ENCODE peak calls at places on chromosomes 11 and 22, in seven cellular contexts. O is SK-N-SH, C is HepG2, D is K562, T is Panc1, N is GM12878, R is H1. S is an unnamed sample.

GRCh38 chr11:80146231-80146630 is 705.4 kb upstream of the TENM4 start:
- DNase-seq in O (no peak), C (no peak), D (no peak), T (no peak), N (no peak), R (no peak), S (no peak)

GRCh38 chr11:269146-269890 is 8.9 kb upstream of the NLRP6 start:
- DNase-seq in O (no peak), C (peak), D (no peak), T (peak), N (peak), R (no peak), S (no peak)

GRCh38 chr22:38240734-38241252 is 32.0 kb downstream of the TMEM184B start:
- DNase-seq in O (no peak), C (no peak), D (peak), T (no peak), N (no peak), R (peak), S (peak)

GRCh38 chr11:8011981-8012444 is 24.9 kb downstream of the EIF3F start:
- DNase-seq in O (no peak), C (no peak), D (no peak), T (no peak), N (no peak), R (no peak), S (no peak)

GRCh38 chr22:19644314-19645223 is 69.7 kb upstream of the SEPTIN5 start:
- DNase-seq in O (peak), C (no peak), D (peak), T (no peak), N (no peak), R (no peak), S (no peak)

GRCh38 chr22:29253561-29254282 is 14.1 kb downstream of the RHBDD3 start:
- DNase-seq in O (peak), C (no peak), D (peak), T (no peak), N (no peak), R (no peak), S (no peak)

GRCh38 chr11:19779740-19780139 is 67.1 kb downstream of the NAV2 start:
- DNase-seq in O (no peak), C (no peak), D (no peak), T (no peak), N (no peak), R (no peak), S (no peak)

GRCh38 chr11:102142333-102142732 is 32.1 kb downstream of the YAP1 start:
- DNase-seq in O (no peak), C (no peak), D (no peak), T (no peak), N (no peak), R (no peak), S (no peak)

GRCh38 chr11:111119751-111120150 is 125.8 kb upstream of the POU2AF2 start:
- DNase-seq in O (no peak), C (no peak), D (no peak), T (no peak), N (no peak), R (no peak), S (no peak)

GRCh38 chr11:134864968-134865305 is 452.9 kb upstream of the B3GAT1 start:
- DNase-seq in O (no peak), C (no peak), D (no peak), T (no peak), N (no peak), R (no peak), S (no peak)

GRCh38 chr11:34050967-34051348 is 573 bp upstream of the CAPRIN1 start:
- DNase-seq in O (no peak), C (peak), D (no peak), T (no peak), N (no peak), R (no peak), S (no peak)

GRCh38 chr11:69935941-69936505 is 116.8 kb upstream of the FGF3 start:
- DNase-seq in O (no peak), C (no peak), D (no peak), T (no peak), N (no peak), R (no peak), S (no peak)

GRCh38 chr11:58433638-58434203 is 5.8 kb upstream of the OR5B2 start:
- DNase-seq in O (no peak), C (no peak), D (no peak), T (no peak), N (no peak), R (no peak), S (no peak)
- TF ChIP-seq SIN3A in O (no peak), C (no peak), D (no peak), T (no peak), N (no peak), R (no peak), S (no peak)

DNA sequence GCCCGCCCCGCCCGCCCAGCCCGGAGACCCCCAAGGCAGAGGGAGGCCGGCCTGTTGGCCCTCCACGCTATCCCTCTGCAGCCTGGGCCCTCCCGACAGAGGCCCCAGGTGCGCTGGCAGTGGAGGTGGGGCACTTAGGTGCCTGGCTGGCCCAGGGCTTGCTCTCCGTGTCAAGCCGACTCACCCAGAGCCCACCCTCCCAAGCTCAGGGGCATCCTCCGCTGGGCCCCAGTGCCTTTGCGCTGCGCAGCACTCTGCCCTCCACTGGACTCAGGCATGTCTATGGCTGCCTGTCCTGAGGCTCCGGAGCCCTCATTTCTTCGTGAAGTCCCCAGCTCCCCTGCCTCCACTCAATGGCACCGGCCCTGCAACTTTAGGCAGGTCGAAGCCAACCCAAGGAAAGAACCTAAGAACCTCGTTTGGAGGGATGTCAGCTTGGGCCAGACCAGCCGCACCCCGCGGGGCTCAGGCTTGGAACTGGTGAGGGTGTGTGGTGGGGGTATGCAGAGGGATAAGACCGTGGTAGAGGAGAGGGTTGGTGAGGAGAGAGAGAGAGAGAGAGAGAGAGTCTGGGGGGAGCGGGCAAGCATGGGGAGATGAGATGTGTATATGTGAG is 6.1 kb downstream of the SMIM45 start:
- DNase-seq in O (no peak), C (no peak), D (no peak), T (no peak), N (no peak), R (no peak), S (no peak)
- TF ChIP-seq CTCF in O (no peak), C (no peak), D (no peak), T (no peak), N (no peak), R (no peak), S (no peak)

GRCh38 chr11:124762077-124762623 is at the start of gene ESAM:
- DNase-seq in O (peak), C (no peak), D (peak), T (no peak), N (no peak), R (peak), S (no peak)
- TF ChIP-seq POLR2AphosphoS5 in O (no peak), C (no peak), D (no peak), T (no peak), N (peak), R (no peak), S (peak)

DNA sequence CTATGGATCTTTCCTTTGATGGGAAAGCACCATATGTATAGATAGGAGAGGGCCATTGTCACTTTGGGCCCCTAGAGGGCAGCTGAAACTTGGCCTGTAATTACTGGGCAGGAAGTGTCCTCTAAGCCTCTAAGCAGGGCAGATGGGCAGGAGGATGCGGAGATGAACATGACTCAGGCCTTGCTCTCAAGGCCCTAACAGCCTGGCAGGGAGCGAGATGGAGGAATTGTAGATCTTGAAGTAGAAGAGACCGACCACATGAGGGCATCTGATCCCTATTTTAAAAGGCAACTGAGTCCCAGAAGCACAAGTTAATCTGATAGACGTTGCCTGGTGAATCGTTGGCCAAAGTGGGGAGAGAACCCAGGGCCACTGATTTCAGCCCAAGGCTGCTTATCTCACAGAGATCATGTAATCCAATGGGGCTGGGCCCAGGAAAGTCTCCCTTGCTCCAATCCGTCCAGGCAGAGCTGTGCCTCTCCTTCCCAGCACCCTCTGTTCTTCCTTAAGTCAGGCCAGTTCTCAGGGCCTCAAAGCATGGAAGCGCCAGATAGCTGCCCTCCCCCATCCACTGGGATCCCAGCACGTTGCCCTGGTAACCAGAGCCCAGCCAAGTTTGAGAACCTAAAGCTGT is 2.5 kb upstream of the SEPTIN3 start:
- DNase-seq in O (peak), C (peak), D (peak), T (peak), N (peak), R (peak), S (peak)
- TF ChIP-seq SIN3A in O (no peak), C (no peak), D (no peak), T (no peak), N (no peak), R (no peak), S (no peak)

DNA sequence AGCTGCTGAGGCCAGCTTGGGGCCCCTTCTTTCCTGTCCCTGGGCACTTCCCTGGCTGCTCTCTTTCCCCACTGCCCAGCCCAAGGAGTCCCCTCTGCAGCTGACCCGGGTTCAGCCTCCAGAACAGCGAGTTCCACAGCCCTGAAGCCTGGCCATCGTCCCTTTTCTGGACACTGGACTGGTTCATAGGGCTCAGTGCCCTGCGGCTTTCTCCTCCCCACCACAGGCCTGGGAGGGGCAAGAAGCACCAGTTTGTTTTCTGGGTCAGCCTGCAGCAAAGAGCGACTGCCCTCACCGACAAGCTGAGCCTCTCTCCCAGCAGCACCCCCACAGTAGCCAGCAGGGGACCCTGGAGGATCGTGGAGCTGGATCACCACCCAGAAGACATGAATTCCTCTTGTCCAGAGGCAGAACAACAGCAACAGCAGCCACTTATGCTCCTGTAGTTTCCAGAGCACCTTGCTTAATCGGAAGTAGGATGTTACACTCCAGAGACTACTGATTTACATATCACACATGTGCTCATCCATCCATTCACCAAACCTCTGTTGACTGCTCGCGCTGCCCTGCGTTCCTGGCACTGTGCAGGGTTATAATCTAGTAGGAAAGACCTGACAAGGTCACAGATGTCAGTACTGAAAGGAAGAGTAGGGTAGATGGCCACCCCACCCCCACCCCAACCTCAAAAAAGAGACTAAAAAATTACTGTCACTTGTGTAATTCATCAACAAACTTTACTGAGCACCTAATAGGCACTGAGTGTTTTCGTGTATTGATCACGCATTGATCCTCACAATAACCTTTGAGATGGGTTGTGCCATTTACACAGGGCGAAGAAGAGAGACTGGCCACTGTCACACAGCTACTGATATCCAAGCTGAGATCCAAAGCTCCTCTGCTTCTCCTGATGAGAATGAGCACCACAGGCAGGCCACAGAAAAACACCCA is 13.0 kb upstream of the CXCR5 start:
- DNase-seq in O (peak), C (peak), D (no peak), T (no peak), N (peak), R (peak), S (no peak)
- TF ChIP-seq CTCF in O (no peak), C (peak), D (no peak), T (no peak), N (no peak), R (no peak), S (no peak)

DNA sequence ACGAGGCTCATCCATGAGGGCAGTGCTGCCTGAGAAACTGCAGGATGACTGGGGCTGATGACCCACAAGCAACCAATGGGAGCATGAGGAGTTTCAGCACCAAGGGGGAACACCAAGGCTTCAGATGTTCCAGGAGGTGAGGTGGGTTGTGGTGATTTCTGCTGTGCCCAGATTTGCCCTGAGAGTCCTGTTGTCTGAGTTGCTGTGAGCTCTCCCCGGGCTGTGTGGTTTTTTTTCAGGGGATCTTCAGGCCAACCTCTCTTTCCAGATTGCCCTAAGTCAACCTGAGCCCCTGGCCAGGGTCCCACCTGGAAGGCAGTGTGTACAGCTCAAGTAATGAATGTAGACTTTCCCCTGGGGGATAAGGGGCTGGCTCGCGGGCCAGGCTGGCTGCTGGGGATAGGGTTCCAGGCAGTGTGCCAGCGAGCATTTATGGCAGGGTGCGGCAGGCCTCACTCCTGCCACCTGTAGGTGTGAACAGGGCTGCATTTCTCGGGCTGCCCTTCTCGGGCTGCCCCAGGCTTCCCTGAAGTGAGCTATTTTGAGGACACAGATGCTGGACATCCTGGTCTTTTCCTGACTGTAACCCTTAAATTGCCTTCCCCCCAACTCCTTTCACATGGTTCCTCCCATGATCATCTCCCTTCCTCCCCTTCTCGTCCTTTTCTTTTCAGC is 9.8 kb downstream of the SLC22A6 start:
- DNase-seq in O (peak), C (peak), D (peak), T (no peak), N (no peak), R (peak), S (peak)
- TF ChIP-seq POLR2AphosphoS5 in O (no peak), C (no peak), D (no peak), T (no peak), N (no peak), R (no peak), S (no peak)

GRCh38 chr22:21018314-21018713 is 3.3 kb downstream of the P2RX6 start:
- DNase-seq in O (no peak), C (no peak), D (no peak), T (no peak), N (no peak), R (no peak), S (no peak)
- TF ChIP-seq SIN3A in O (no peak), C (no peak), D (no peak), T (no peak), N (no peak), R (no peak), S (no peak)

S was measured in HCT116.